ENCODE peak calls at places on chromosomes 2 and 18, in four cellular contexts. Y is HTR-8/SVneo, V is psoas muscle, Q is posterior cingulate gyrus. A is an unnamed sample.

GRCh38 chr2:235542728-235543125 is 48.9 kb downstream of the AGAP1 start:
- DNase-seq in Q (no peak), Y (no peak), V (no peak), A (no peak)

GRCh38 chr18:21243041-21243431 is 1.0 kb downstream of the GREB1L start:
- DNase-seq in V (no peak), Q (no peak), Y (no peak), A (peak; percentile 30)

GRCh38 chr2:197088694-197089093 is 162.2 kb upstream of the PGAP1 start:
- DNase-seq in V (no peak), Q (no peak), Y (no peak), A (no peak)

GRCh38 chr18:73340135-73340934 is 472.5 kb upstream of the NETO1 start:
- DNase-seq in Q (no peak), Y (no peak), V (no peak), A (peak; percentile 3)

GRCh38 chr2:137964859-137965459 is 686 bp downstream of the HNMT start:
- DNase-seq in V (no peak), Y (no peak), Q (no peak), A (no peak)

GRCh38 chr2:236705295-236706114 is 135.9 kb downstream of the ACKR3 start:
- DNase-seq in Y (no peak), Q (no peak), V (peak; percentile 49), A (no peak)

GRCh38 chr18:7174359-7175107 is 56.4 kb upstream of the LRRC30 start:
- DNase-seq in Q (no peak), V (peak; percentile 26), Y (peak; percentile 41), A (no peak)

GRCh38 chr18:79095216-79095615 is 26.0 kb downstream of the ATP9B start:
- DNase-seq in Y (no peak), Q (no peak), V (no peak), A (no peak)

GRCh38 chr2:63789318-63790051 is 52.2 kb upstream of the UGP2 start:
- DNase-seq in Y (no peak), V (no peak), Q (no peak), A (no peak)

GRCh38 chr2:64080179-64080578 is 61.0 kb upstream of the VPS54 start:
- DNase-seq in Q (no peak), V (no peak), Y (no peak), A (no peak)

GRCh38 chr2:182015334-182016109 is 29.9 kb downstream of the PPP1R1C start:
- DNase-seq in Q (no peak), Y (no peak), V (no peak), A (no peak)

GRCh38 chr2:173134703-173135102 is 59.1 kb downstream of the MAP3K20 start:
- DNase-seq in Q (no peak), V (no peak), Y (no peak), A (no peak)

GRCh38 chr18:50558948-50559749 is 738 bp upstream of the MAPK4 start:
- DNase-seq in V (no peak), Q (no peak), Y (no peak), A (no peak)